ENCODE peak calls at places on chromosomes 16 and 17, in ten cellular contexts. I is stimulated activated CD4-positive, alpha-beta T cell treated with anti-CD3 and anti-CD28 coated beads, Interleukin-2, amount 100 ng/mL, for 48 hours; T is Daoy; Y is activated effector memory CD4-positive, alpha-beta T cell treated with anti-CD3 and anti-CD28 coated beads, Interleukin-2, amount 50 U/mL, for 16 hours; K is NCI-H1436; C is dermis blood vessel endothelial cell; F is neural crest cell; S is lung microvascular endothelial cell; O is NCI-H2171; V is aorta. D is an unnamed sample.

GRCh38 chr17:56528636-56529170 is 64.8 kb upstream of the NOG start:
- DNase-seq in I (no peak), T (no peak), Y (no peak), K (no peak), C (no peak), F (no peak), S (no peak), O (no peak), V (no peak), D (no peak)

GRCh38 chr17:40530988-40531971 is 29.9 kb upstream of the TNS4 start:
- DNase-seq in I (peak; percentile 79), T (no peak), Y (peak; percentile 89), K (no peak), C (no peak), F (no peak), S (no peak), O (no peak), V (peak; percentile 54), D (peak; percentile 57)

GRCh38 chr16:50245417-50246298 is 20.7 kb upstream of the ADCY7 start:
- DNase-seq in I (no peak), T (peak; percentile 71), Y (peak; percentile 85), K (peak; percentile 49), C (peak; percentile 47), F (no peak), S (peak; percentile 57), O (peak; percentile 48), V (peak; percentile 86), D (peak; percentile 88)

GRCh38 chr17:57881143-57881542 is 31.3 kb upstream of the MRPS23 start:
- DNase-seq in I (no peak), T (no peak), Y (no peak), K (no peak), C (no peak), F (no peak), S (no peak), O (no peak), V (no peak), D (no peak)

GRCh38 chr16:50724237-50724747 is 17.6 kb upstream of the CYLD start:
- DNase-seq in I (no peak), T (no peak), Y (no peak), K (no peak), C (no peak), F (no peak), S (no peak), O (no peak), V (no peak), D (no peak)

GRCh38 chr17:65433592-65433991 is 127.9 kb downstream of the AXIN2 start:
- DNase-seq in I (no peak), T (no peak), Y (no peak), K (no peak), C (no peak), F (no peak), S (no peak), O (no peak), V (no peak), D (no peak)

GRCh38 chr17:29615048-29615385 is 7.7 kb downstream of the CORO6 start:
- DNase-seq in I (peak; percentile 29), T (peak; percentile 29), Y (peak; percentile 84), K (no peak), C (no peak), F (no peak), S (no peak), O (no peak), V (no peak), D (peak; percentile 75)

GRCh38 chr17:78935419-78936323 is 10.5 kb upstream of the TIMP2 start:
- DNase-seq in I (no peak), T (peak; percentile 99), Y (no peak), K (no peak), C (peak; percentile 89), F (no peak), S (peak; percentile 91), O (peak; percentile 70), V (peak; percentile 90), D (no peak)

GRCh38 chr16:88430524-88431446 is 22.3 kb upstream of the ZFPM1 start:
- DNase-seq in I (peak; percentile 34), T (no peak), Y (peak; percentile 79), K (no peak), C (peak; percentile 47), F (no peak), S (peak; percentile 42), O (no peak), V (no peak), D (no peak)

GRCh38 chr17:74408262-74408661 is 23.6 kb upstream of the GPRC5C start:
- DNase-seq in I (no peak), T (peak; percentile 65), Y (no peak), K (no peak), C (peak; percentile 13), F (no peak), S (no peak), O (no peak), V (no peak), D (peak; percentile 72)